ENCODE peak calls at places on chromosomes 2 and 18, in four cellular contexts. One of them, this sample, is unnamed.

GRCh38 chr18:48955528-48956261 is 4.9 kb upstream of the SMAD7 start:
- DNase-seq in stimulated activated CD4-positive, alpha-beta T cell treated with anti-CD3 and anti-CD28 coated beads, Interleukin-1b, Interleukin-23, amount 100 ng/mL, for 48 hours: no peak
- DNase-seq in kidney tubule cell: peak
- DNase-seq in posterior cingulate gyrus: no peak
- DNase-seq in this sample: no peak

GRCh38 chr18:58257461-58257860 is 213.4 kb downstream of the NEDD4L start:
- DNase-seq in stimulated activated CD4-positive, alpha-beta T cell treated with anti-CD3 and anti-CD28 coated beads, Interleukin-1b, Interleukin-23, amount 100 ng/mL, for 48 hours: no peak
- DNase-seq in kidney tubule cell: peak
- DNase-seq in posterior cingulate gyrus: no peak
- DNase-seq in this sample: no peak

GRCh38 chr2:170076189-170076588 is 101.8 kb upstream of the MYO3B start:
- DNase-seq in stimulated activated CD4-positive, alpha-beta T cell treated with anti-CD3 and anti-CD28 coated beads, Interleukin-1b, Interleukin-23, amount 100 ng/mL, for 48 hours: no peak
- DNase-seq in kidney tubule cell: no peak
- DNase-seq in posterior cingulate gyrus: no peak
- DNase-seq in this sample: no peak

GRCh38 chr2:156300337-156300736 is 32.2 kb downstream of the NR4A2 start:
- DNase-seq in stimulated activated CD4-positive, alpha-beta T cell treated with anti-CD3 and anti-CD28 coated beads, Interleukin-1b, Interleukin-23, amount 100 ng/mL, for 48 hours: no peak
- DNase-seq in kidney tubule cell: no peak
- DNase-seq in posterior cingulate gyrus: no peak
- DNase-seq in this sample: no peak

GRCh38 chr2:136863874-136864273 is 98.5 kb downstream of the THSD7B start:
- DNase-seq in stimulated activated CD4-positive, alpha-beta T cell treated with anti-CD3 and anti-CD28 coated beads, Interleukin-1b, Interleukin-23, amount 100 ng/mL, for 48 hours: no peak
- DNase-seq in kidney tubule cell: no peak
- DNase-seq in posterior cingulate gyrus: no peak
- DNase-seq in this sample: no peak

GRCh38 chr2:121258066-121258465 is 26.9 kb downstream of the TFCP2L1 start:
- DNase-seq in stimulated activated CD4-positive, alpha-beta T cell treated with anti-CD3 and anti-CD28 coated beads, Interleukin-1b, Interleukin-23, amount 100 ng/mL, for 48 hours: no peak
- DNase-seq in kidney tubule cell: no peak
- DNase-seq in posterior cingulate gyrus: no peak
- DNase-seq in this sample: no peak

GRCh38 chr18:3916082-3916481 is 466.1 kb downstream of the TGIF1 start:
- DNase-seq in stimulated activated CD4-positive, alpha-beta T cell treated with anti-CD3 and anti-CD28 coated beads, Interleukin-1b, Interleukin-23, amount 100 ng/mL, for 48 hours: no peak
- DNase-seq in kidney tubule cell: no peak
- DNase-seq in posterior cingulate gyrus: peak
- DNase-seq in this sample: no peak

GRCh38 chr2:237491515-237492118 is 4.6 kb downstream of the MLPH start:
- DNase-seq in stimulated activated CD4-positive, alpha-beta T cell treated with anti-CD3 and anti-CD28 coated beads, Interleukin-1b, Interleukin-23, amount 100 ng/mL, for 48 hours: no peak
- DNase-seq in kidney tubule cell: peak
- DNase-seq in posterior cingulate gyrus: no peak
- DNase-seq in this sample: no peak

GRCh38 chr2:59174536-59175243 is 933.6 kb upstream of the FANCL start:
- DNase-seq in stimulated activated CD4-positive, alpha-beta T cell treated with anti-CD3 and anti-CD28 coated beads, Interleukin-1b, Interleukin-23, amount 100 ng/mL, for 48 hours: no peak
- DNase-seq in kidney tubule cell: no peak
- DNase-seq in posterior cingulate gyrus: no peak
- DNase-seq in this sample: no peak

GRCh38 chr2:47031909-47032668 is 116.5 kb upstream of the MCFD2 start:
- DNase-seq in stimulated activated CD4-positive, alpha-beta T cell treated with anti-CD3 and anti-CD28 coated beads, Interleukin-1b, Interleukin-23, amount 100 ng/mL, for 48 hours: no peak
- DNase-seq in kidney tubule cell: peak
- DNase-seq in posterior cingulate gyrus: no peak
- DNase-seq in this sample: no peak

GRCh38 chr18:9133225-9133624 is 3.4 kb upstream of the ANKRD12 start:
- DNase-seq in stimulated activated CD4-positive, alpha-beta T cell treated with anti-CD3 and anti-CD28 coated beads, Interleukin-1b, Interleukin-23, amount 100 ng/mL, for 48 hours: no peak
- DNase-seq in kidney tubule cell: no peak
- DNase-seq in posterior cingulate gyrus: no peak
- DNase-seq in this sample: no peak

GRCh38 chr2:213187833-213188532 is 36.6 kb upstream of the IKZF2 start:
- DNase-seq in stimulated activated CD4-positive, alpha-beta T cell treated with anti-CD3 and anti-CD28 coated beads, Interleukin-1b, Interleukin-23, amount 100 ng/mL, for 48 hours: no peak
- DNase-seq in kidney tubule cell: peak
- DNase-seq in posterior cingulate gyrus: no peak
- DNase-seq in this sample: no peak

GRCh38 chr2:7242189-7242867 is 325.1 kb downstream of the RNF144A start:
- DNase-seq in stimulated activated CD4-positive, alpha-beta T cell treated with anti-CD3 and anti-CD28 coated beads, Interleukin-1b, Interleukin-23, amount 100 ng/mL, for 48 hours: no peak
- DNase-seq in kidney tubule cell: no peak
- DNase-seq in posterior cingulate gyrus: no peak
- DNase-seq in this sample: no peak

GRCh38 chr18:66495844-66496243 is 108.0 kb downstream of the CDH19 start:
- DNase-seq in stimulated activated CD4-positive, alpha-beta T cell treated with anti-CD3 and anti-CD28 coated beads, Interleukin-1b, Interleukin-23, amount 100 ng/mL, for 48 hours: no peak
- DNase-seq in kidney tubule cell: peak
- DNase-seq in posterior cingulate gyrus: peak
- DNase-seq in this sample: no peak

GRCh38 chr18:48901145-48902022 is 49.4 kb downstream of the SMAD7 start:
- DNase-seq in stimulated activated CD4-positive, alpha-beta T cell treated with anti-CD3 and anti-CD28 coated beads, Interleukin-1b, Interleukin-23, amount 100 ng/mL, for 48 hours: no peak
- DNase-seq in kidney tubule cell: no peak
- DNase-seq in posterior cingulate gyrus: no peak
- DNase-seq in this sample: no peak

GRCh38 chr2:56183643-56184499 is at the start of gene CCDC85A:
- DNase-seq in stimulated activated CD4-positive, alpha-beta T cell treated with anti-CD3 and anti-CD28 coated beads, Interleukin-1b, Interleukin-23, amount 100 ng/mL, for 48 hours: peak
- DNase-seq in kidney tubule cell: peak
- DNase-seq in posterior cingulate gyrus: peak
- DNase-seq in this sample: peak

GRCh38 chr18:3923750-3924149 is 473.8 kb downstream of the TGIF1 start:
- DNase-seq in stimulated activated CD4-positive, alpha-beta T cell treated with anti-CD3 and anti-CD28 coated beads, Interleukin-1b, Interleukin-23, amount 100 ng/mL, for 48 hours: no peak
- DNase-seq in kidney tubule cell: peak
- DNase-seq in posterior cingulate gyrus: no peak
- DNase-seq in this sample: no peak

GRCh38 chr18:63224574-63224973 is 95.0 kb downstream of the BCL2 start:
- DNase-seq in stimulated activated CD4-positive, alpha-beta T cell treated with anti-CD3 and anti-CD28 coated beads, Interleukin-1b, Interleukin-23, amount 100 ng/mL, for 48 hours: peak
- DNase-seq in kidney tubule cell: no peak
- DNase-seq in posterior cingulate gyrus: no peak
- DNase-seq in this sample: no peak